ENCODE peak calls at places on chromosomes 3 and 15, in seven cellular contexts. One of them, this sample, is unnamed.

GRCh38 chr3:32428092-32429068 is 36.7 kb downstream of the CMTM7 start:
- DNase-seq in GM23248: no peak
- DNase-seq in hepatocyte: no peak
- DNase-seq in HCT116: no peak
- DNase-seq in PC-3: no peak
- DNase-seq in neural progenitor cell: no peak
- DNase-seq in GM23338: no peak
- DNase-seq in this sample: peak

GRCh38 chr3:28903171-28903601 is 377.7 kb upstream of the RBMS3 start:
- DNase-seq in GM23248: no peak
- DNase-seq in hepatocyte: no peak
- DNase-seq in HCT116: no peak
- DNase-seq in PC-3: no peak
- DNase-seq in neural progenitor cell: no peak
- DNase-seq in GM23338: no peak
- DNase-seq in this sample: no peak

GRCh38 chr3:96354106-96354505 is 460.3 kb upstream of the EPHA6 start:
- DNase-seq in GM23248: no peak
- DNase-seq in hepatocyte: no peak
- DNase-seq in HCT116: no peak
- DNase-seq in PC-3: no peak
- DNase-seq in neural progenitor cell: no peak
- DNase-seq in GM23338: no peak
- DNase-seq in this sample: no peak

GRCh38 chr3:70383360-70383831 is 71.0 kb upstream of the MDFIC2 start:
- DNase-seq in GM23248: no peak
- DNase-seq in hepatocyte: no peak
- DNase-seq in HCT116: no peak
- DNase-seq in PC-3: no peak
- DNase-seq in neural progenitor cell: no peak
- DNase-seq in GM23338: peak
- DNase-seq in this sample: no peak

GRCh38 chr15:65032823-65033537 is 3.5 kb upstream of the MTFMT start:
- DNase-seq in GM23248: peak
- DNase-seq in hepatocyte: peak
- DNase-seq in HCT116: peak
- DNase-seq in PC-3: peak
- DNase-seq in neural progenitor cell: peak
- DNase-seq in GM23338: peak
- DNase-seq in this sample: peak

GRCh38 chr3:140748903-140749302 is 71.0 kb downstream of the TRIM42 start:
- DNase-seq in GM23248: no peak
- DNase-seq in hepatocyte: no peak
- DNase-seq in HCT116: no peak
- DNase-seq in PC-3: no peak
- DNase-seq in neural progenitor cell: no peak
- DNase-seq in GM23338: no peak
- DNase-seq in this sample: no peak

GRCh38 chr3:28912120-28912885 is 368.6 kb upstream of the RBMS3 start:
- DNase-seq in GM23248: peak
- DNase-seq in hepatocyte: no peak
- DNase-seq in HCT116: no peak
- DNase-seq in PC-3: no peak
- DNase-seq in neural progenitor cell: no peak
- DNase-seq in GM23338: no peak
- DNase-seq in this sample: no peak

GRCh38 chr15:25091421-25092158 is 136.8 kb downstream of the SNRPN start:
- DNase-seq in GM23248: no peak
- DNase-seq in hepatocyte: no peak
- DNase-seq in HCT116: no peak
- DNase-seq in PC-3: no peak
- DNase-seq in neural progenitor cell: no peak
- DNase-seq in GM23338: no peak
- DNase-seq in this sample: no peak

GRCh38 chr3:122772827-122773226 is 20.8 kb downstream of the HSPBAP1 start:
- DNase-seq in GM23248: no peak
- DNase-seq in hepatocyte: no peak
- DNase-seq in HCT116: no peak
- DNase-seq in PC-3: no peak
- DNase-seq in neural progenitor cell: no peak
- DNase-seq in GM23338: no peak
- DNase-seq in this sample: no peak

DNA sequence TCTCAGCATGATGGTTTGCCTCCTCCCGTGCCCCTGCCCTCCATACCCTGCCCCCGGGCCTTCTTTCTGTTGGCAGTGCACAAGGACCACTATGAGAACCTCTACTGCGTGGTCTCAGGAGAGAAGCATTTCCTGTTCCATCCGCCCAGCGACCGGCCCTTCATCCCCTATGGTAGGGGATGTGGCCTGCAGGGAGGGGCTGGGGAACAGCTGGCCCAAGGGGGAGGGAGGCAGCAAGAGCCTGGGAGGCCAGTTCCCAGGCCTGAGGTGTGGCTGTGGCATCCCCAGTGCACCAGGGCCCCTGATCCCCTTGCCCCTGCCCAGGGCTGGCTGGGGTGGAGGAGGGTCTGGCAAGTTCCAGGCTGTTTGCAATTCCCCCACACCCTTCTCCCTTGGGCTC is 2.6 kb upstream of the PLA2G4B start:
- DNase-seq in GM23248: no peak
- DNase-seq in hepatocyte: no peak
- DNase-seq in HCT116: no peak
- DNase-seq in PC-3: no peak
- DNase-seq in neural progenitor cell: no peak
- DNase-seq in GM23338: no peak
- DNase-seq in this sample: no peak
- TF ChIP-seq EZH2phosphoT487 in GM23248: no peak
- TF ChIP-seq EZH2phosphoT487 in hepatocyte: no peak
- TF ChIP-seq EZH2phosphoT487 in HCT116: no peak
- TF ChIP-seq EZH2phosphoT487 in PC-3: no peak
- TF ChIP-seq EZH2phosphoT487 in neural progenitor cell: no peak
- TF ChIP-seq EZH2phosphoT487 in GM23338: no peak
- TF ChIP-seq EZH2phosphoT487 in this sample: no peak

DNA sequence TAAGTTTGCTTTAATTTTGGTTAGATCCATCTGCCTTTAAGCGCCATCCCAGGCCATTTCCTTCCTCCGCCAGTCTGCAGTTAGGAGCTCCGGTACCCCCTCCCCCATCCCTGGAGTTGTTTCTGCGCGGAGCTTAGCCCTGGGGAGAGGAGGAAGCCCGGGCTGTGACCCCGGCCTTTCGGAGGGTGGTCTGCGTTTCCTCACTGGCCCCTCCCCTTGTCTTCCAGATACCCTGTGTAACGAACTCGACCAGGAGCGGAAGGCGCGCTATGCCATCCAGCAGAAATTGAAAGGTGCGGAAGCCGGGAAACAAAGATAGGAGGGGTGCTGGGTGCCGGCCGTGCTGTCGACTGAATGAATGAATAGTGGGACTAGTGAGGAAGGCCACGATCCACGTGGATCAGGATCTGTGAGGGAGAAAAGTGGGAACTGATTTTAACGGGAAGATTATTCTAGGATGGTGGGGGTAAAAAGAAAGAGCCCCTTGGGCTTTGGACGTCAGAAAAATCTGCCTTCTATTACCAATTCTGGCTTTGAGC is 6.8 kb downstream of the RNU6-1 start:
- DNase-seq in GM23248: no peak
- DNase-seq in hepatocyte: no peak
- DNase-seq in HCT116: no peak
- DNase-seq in PC-3: no peak
- DNase-seq in neural progenitor cell: peak
- DNase-seq in GM23338: peak
- DNase-seq in this sample: no peak
- H3K4me3 ChIP-seq in GM23248: no peak
- H3K4me3 ChIP-seq in hepatocyte: peak
- H3K4me3 ChIP-seq in HCT116: no peak
- H3K4me3 ChIP-seq in PC-3: no peak
- H3K4me3 ChIP-seq in neural progenitor cell: peak
- H3K4me3 ChIP-seq in GM23338: peak
- H3K4me3 ChIP-seq in this sample: no peak

GRCh38 chr3:55512586-55513343 is 25.7 kb upstream of the WNT5A start:
- DNase-seq in GM23248: peak
- DNase-seq in hepatocyte: no peak
- DNase-seq in HCT116: no peak
- DNase-seq in PC-3: no peak
- DNase-seq in neural progenitor cell: no peak
- DNase-seq in GM23338: peak
- DNase-seq in this sample: no peak

GRCh38 chr3:55508335-55508734 is 21.2 kb upstream of the WNT5A start:
- DNase-seq in GM23248: no peak
- DNase-seq in hepatocyte: no peak
- DNase-seq in HCT116: no peak
- DNase-seq in PC-3: no peak
- DNase-seq in neural progenitor cell: no peak
- DNase-seq in GM23338: no peak
- DNase-seq in this sample: no peak

GRCh38 chr3:55515550-55516246 is 28.6 kb upstream of the WNT5A start:
- DNase-seq in GM23248: no peak
- DNase-seq in hepatocyte: no peak
- DNase-seq in HCT116: no peak
- DNase-seq in PC-3: no peak
- DNase-seq in neural progenitor cell: no peak
- DNase-seq in GM23338: no peak
- DNase-seq in this sample: no peak

GRCh38 chr3:55514962-55515361 is 27.9 kb upstream of the WNT5A start:
- DNase-seq in GM23248: no peak
- DNase-seq in hepatocyte: no peak
- DNase-seq in HCT116: no peak
- DNase-seq in PC-3: no peak
- DNase-seq in neural progenitor cell: no peak
- DNase-seq in GM23338: no peak
- DNase-seq in this sample: no peak

GRCh38 chr3:55511895-55512585 is 24.9 kb upstream of the WNT5A start:
- DNase-seq in GM23248: peak
- DNase-seq in hepatocyte: no peak
- DNase-seq in HCT116: no peak
- DNase-seq in PC-3: peak
- DNase-seq in neural progenitor cell: no peak
- DNase-seq in GM23338: no peak
- DNase-seq in this sample: no peak
- TF ChIP-seq EZH2phosphoT487 in GM23248: no peak
- TF ChIP-seq EZH2phosphoT487 in hepatocyte: no peak
- TF ChIP-seq EZH2phosphoT487 in HCT116: no peak
- TF ChIP-seq EZH2phosphoT487 in PC-3: no peak
- TF ChIP-seq EZH2phosphoT487 in neural progenitor cell: no peak
- TF ChIP-seq EZH2phosphoT487 in GM23338: no peak
- TF ChIP-seq EZH2phosphoT487 in this sample: no peak

DNA sequence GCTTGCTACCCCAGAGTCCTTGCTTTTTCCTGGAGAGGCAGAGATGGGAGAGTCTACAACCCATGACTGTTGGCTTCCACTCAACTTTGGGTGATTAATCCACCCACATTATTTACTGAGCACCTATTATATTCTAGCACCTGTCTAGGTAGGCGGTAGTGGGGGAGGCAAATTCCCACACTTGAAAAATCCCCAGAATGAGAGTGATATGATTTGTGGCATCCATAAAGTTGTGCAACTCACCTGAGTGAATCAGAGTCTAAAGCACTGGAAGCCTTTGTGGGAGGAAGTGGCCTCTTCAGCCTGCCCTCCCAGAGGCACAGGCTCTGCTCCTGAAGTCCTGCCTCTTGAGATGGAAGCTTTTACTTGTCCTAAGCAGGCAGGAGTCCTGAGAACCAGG is 40.4 kb upstream of the CTNNB1 start:
- DNase-seq in GM23248: no peak
- DNase-seq in hepatocyte: peak
- DNase-seq in HCT116: no peak
- DNase-seq in PC-3: peak
- DNase-seq in neural progenitor cell: no peak
- DNase-seq in GM23338: no peak
- DNase-seq in this sample: no peak
- H3K4me3 ChIP-seq in GM23248: no peak
- H3K4me3 ChIP-seq in hepatocyte: no peak
- H3K4me3 ChIP-seq in HCT116: no peak
- H3K4me3 ChIP-seq in PC-3: peak
- H3K4me3 ChIP-seq in neural progenitor cell: no peak
- H3K4me3 ChIP-seq in GM23338: no peak
- H3K4me3 ChIP-seq in this sample: no peak